ENCODE peak calls at places on chromosomes 1 and 21, in four cellular contexts. S is stimulated activated CD4-positive, alpha-beta T cell treated with anti-CD3 and anti-CD28 coated beads, Interleukin-1b, Interleukin-23, amount 100 ng/mL, for 24 hours; H is astrocyte of the spinal cord; T is body of pancreas. P is an unnamed sample.

GRCh38 chr1:201714542-201715276 is 114.2 kb upstream of the IPO9 start:
- DNase-seq in S (no peak), H (peak), T (peak), P (peak)

GRCh38 chr1:159937014-159937750 is 8.2 kb downstream of the IGSF9 start:
- DNase-seq in S (no peak), H (no peak), T (no peak), P (no peak)

GRCh38 chr1:16048573-16049189 is 5.1 kb downstream of the CLCNKB start:
- DNase-seq in T (peak), H (peak), S (peak), P (peak)

GRCh38 chr1:240091614-240092300 is at the start of gene FMN2:
- DNase-seq in H (peak), S (peak), T (peak), P (no peak)

GRCh38 chr1:234980657-234981396 is 147.8 kb downstream of the TOMM20 start:
- DNase-seq in H (peak), S (peak), T (peak), P (peak)

GRCh38 chr1:37497832-37498231 is 16.7 kb downstream of the MEAF6 start:
- DNase-seq in T (peak), S (no peak), H (no peak), P (peak)

GRCh38 chr1:222634180-222635013 is 16.5 kb downstream of the MIA3 start:
- DNase-seq in S (peak), T (peak), H (peak), P (peak)

GRCh38 chr1:200351826-200352549 is 57.8 kb downstream of the ZNF281 start:
- DNase-seq in S (no peak), H (peak), T (no peak), P (peak)

GRCh38 chr1:48870596-48870995 is 93.9 kb upstream of the BEND5 start:
- DNase-seq in S (no peak), H (no peak), T (peak), P (no peak)

GRCh38 chr1:205983925-205984725 is 19.1 kb downstream of the RAB7B start:
- DNase-seq in S (no peak), H (peak), T (peak), P (peak)

GRCh38 chr1:113519561-113519960 is 129.2 kb downstream of the MAGI3 start:
- DNase-seq in S (no peak), T (no peak), H (no peak), P (no peak)

GRCh38 chr1:16980473-16981268 is at the start of gene MFAP2:
- DNase-seq in H (peak), S (no peak), T (peak), P (no peak)

GRCh38 chr1:3669421-3669821 is 17.1 kb downstream of the TP73 start:
- DNase-seq in H (no peak), S (no peak), T (no peak), P (no peak)

GRCh38 chr1:46643368-46643775 is 24.8 kb downstream of the ATPAF1 start:
- DNase-seq in S (no peak), T (no peak), H (peak), P (peak)

GRCh38 chr1:210189426-210189825 is 43.2 kb upstream of the SERTAD4 start:
- DNase-seq in H (no peak), T (no peak), S (no peak), P (no peak)

GRCh38 chr1:78483903-78484302 is 6.9 kb upstream of the PTGFR start:
- DNase-seq in H (no peak), S (no peak), T (no peak), P (no peak)

GRCh38 chr21:45468971-45469272 is 64.0 kb downstream of the COL18A1 start:
- DNase-seq in S (no peak), T (no peak), H (no peak), P (no peak)